ENCODE peak calls at places on chromosomes 4 and X, in four cellular contexts. J is NCI-H345, A is OCI-LY7, G is AG09319. H is an unnamed sample.

GRCh38 chr4:105677689-105678088 is 30.8 kb downstream of the INTS12 start:
- DNase-seq in G (no peak), J (no peak), A (no peak), H (no peak)

GRCh38 chrX:27186671-27187070 is 276.5 kb downstream of the PPP4R3C start:
- DNase-seq in J (peak; percentile 37), A (peak; percentile 30), G (no peak), H (no peak)

GRCh38 chr4:121380448-121381147 is at the start of gene QRFPR:
- DNase-seq in G (no peak), J (no peak), A (no peak), H (no peak)

GRCh38 chr4:124437853-124438495 is 274.6 kb downstream of the ANKRD50 start:
- DNase-seq in G (no peak), A (no peak), J (no peak), H (no peak)

GRCh38 chrX:54710920-54711319 is 87.1 kb downstream of the ITIH6 start:
- DNase-seq in A (no peak), G (no peak), J (no peak), H (no peak)

GRCh38 chrX:134661295-134661694 is 3.0 kb upstream of the PLAC1 start:
- DNase-seq in A (no peak), J (no peak), G (no peak), H (no peak)

GRCh38 chr4:6331018-6331417 is 61.4 kb downstream of the WFS1 start:
- DNase-seq in J (peak; percentile 2), A (peak; percentile 56), G (no peak), H (no peak)

GRCh38 chrX:134929813-134930212 is 61.0 kb upstream of the SMIM10 start:
- DNase-seq in J (no peak), G (no peak), A (no peak), H (no peak)

GRCh38 chr4:153152453-153153338 is 51.5 kb upstream of the TRIM2 start:
- DNase-seq in G (no peak), A (no peak), J (peak; percentile 54), H (no peak)

GRCh38 chr4:1765409-1766335 is 27.4 kb upstream of the FGFR3 start:
- DNase-seq in J (no peak), A (no peak), G (no peak), H (no peak)

H was measured in smooth muscle cell of the brain vasculature.